ENCODE peak calls at places on chromosomes 7 and 10, in nine cellular contexts. C is CD8-positive, alpha-beta memory T cell; E is HT-29; U is COLO829; B is RPMI8226; F is naive thymus-derived CD8-positive, alpha-beta T cell; V is COR-L47; R is ELR; W is activated naive CD4-positive, alpha-beta T cell treated with anti-CD3 and anti-CD28 coated beads, Interleukin-2, amount 50 U/mL, for 16 hours. A is an unnamed sample.
A peak's percentile ranks its signal among the peaks of the same experiment; 100 is the strongest.

GRCh38 chr7:1087952-1088920 is at the start of gene GPER1:
- DNase-seq in V (no peak), R (peak; percentile 20), C (no peak), F (no peak), E (peak; percentile 65), B (peak; percentile 8), W (no peak), U (peak; percentile 75), A (no peak)

GRCh38 chr10:25907247-25907646 is 26.8 kb upstream of the MYO3A start:
- DNase-seq in B (no peak), W (no peak), R (no peak), F (no peak), C (no peak), V (no peak), E (no peak), U (no peak), A (no peak)

GRCh38 chr7:152853236-152853635 is 93.7 kb downstream of the ACTR3B start:
- DNase-seq in C (no peak), R (no peak), E (no peak), V (no peak), U (no peak), B (no peak), W (no peak), F (no peak), A (no peak)

GRCh38 chr7:31595390-31595789 is 81.5 kb downstream of the ITPRID1 start:
- DNase-seq in C (no peak), F (no peak), U (no peak), E (no peak), R (no peak), W (no peak), V (no peak), B (no peak), A (no peak)

GRCh38 chr7:13181221-13181620 is 493.8 kb downstream of the ARL4A start:
- DNase-seq in C (no peak), V (peak; percentile 1), W (no peak), U (no peak), E (no peak), F (no peak), R (peak; percentile 25), B (no peak), A (no peak)

GRCh38 chr10:53601260-53601875 is 828.8 kb upstream of the MBL2 start:
- DNase-seq in V (peak; percentile 35), B (peak; percentile 25), W (no peak), E (peak; percentile 50), F (no peak), C (no peak), U (peak; percentile 1), R (peak; percentile 52), A (peak; percentile 16)

GRCh38 chr10:13950543-13950939 is 363.8 kb downstream of the PRPF18 start:
- DNase-seq in E (no peak), B (no peak), C (no peak), V (no peak), R (peak; percentile 17), W (no peak), U (no peak), F (no peak), A (no peak)

GRCh38 chr7:150003304-150003810 is 129.6 kb downstream of the ATP6V0E2 start:
- DNase-seq in U (no peak), C (no peak), E (no peak), F (no peak), R (no peak), V (no peak), W (no peak), B (no peak), A (no peak)

GRCh38 chr10:52092390-52092789 is 221.7 kb upstream of the DKK1 start:
- DNase-seq in U (no peak), F (no peak), R (no peak), B (no peak), E (no peak), W (no peak), C (no peak), V (no peak), A (no peak)

GRCh38 chr7:129298268-129298893 is 73.6 kb downstream of the AHCYL2 start:
- DNase-seq in F (peak; percentile 30), W (peak; percentile 49), C (peak; percentile 27), V (peak; percentile 16), U (peak; percentile 77), R (peak; percentile 59), B (peak; percentile 66), E (peak; percentile 70), A (peak; percentile 25)

GRCh38 chr7:47449810-47450586 is 131.9 kb downstream of the TNS3 start:
- DNase-seq in C (no peak), B (no peak), E (no peak), R (peak; percentile 68), F (no peak), W (no peak), V (no peak), U (no peak), A (no peak)

GRCh38 chr10:99672884-99673283 is 13.6 kb downstream of the ENTPD7 start:
- DNase-seq in F (no peak), V (no peak), B (no peak), C (no peak), U (no peak), R (peak; percentile 71), W (no peak), E (no peak), A (peak; percentile 82)

GRCh38 chr7:149748223-149748874 is 25.0 kb downstream of the ZNF467 start:
- DNase-seq in E (no peak), V (no peak), C (no peak), F (no peak), B (peak; percentile 47), U (no peak), R (no peak), W (no peak), A (no peak)

GRCh38 chr7:10122573-10123100 is 851.0 kb upstream of the PHF14 start:
- DNase-seq in C (no peak), F (no peak), V (no peak), R (no peak), E (no peak), W (no peak), U (peak; percentile 86), B (no peak), A (no peak)

GRCh38 chr7:100475549-100475948 is 3.5 kb downstream of the TSC22D4 start:
- DNase-seq in B (no peak), E (no peak), F (peak; percentile 29), C (no peak), R (no peak), U (no peak), V (no peak), W (peak; percentile 34), A (no peak)

GRCh38 chr7:36264123-36264916 is 111.3 kb downstream of the EEPD1 start:
- DNase-seq in V (no peak), C (no peak), B (peak; percentile 51), W (no peak), E (no peak), U (no peak), F (no peak), R (no peak), A (no peak)

GRCh38 chr7:75729851-75730274 is 8.9 kb downstream of the HIP1 start:
- DNase-seq in W (no peak), R (no peak), E (no peak), U (no peak), F (no peak), B (no peak), V (no peak), C (no peak), A (no peak)

GRCh38 chr7:28732037-28732869 is 225.9 kb downstream of the TRIL start:
- DNase-seq in V (peak; percentile 27), W (no peak), F (no peak), R (peak; percentile 31), E (no peak), C (no peak), U (no peak), B (no peak), A (no peak)

GRCh38 chr10:82796510-82796909 is 921.5 kb downstream of the NRG3 start:
- DNase-seq in U (no peak), B (no peak), F (no peak), W (no peak), C (no peak), R (peak; percentile 33), V (no peak), E (peak; percentile 12), A (no peak)

GRCh38 chr7:81618400-81619014 is 151.3 kb downstream of the HGF start:
- DNase-seq in B (no peak), R (peak; percentile 93), U (peak; percentile 63), E (peak; percentile 33), V (no peak), F (no peak), W (no peak), C (no peak), A (peak; percentile 92)

GRCh38 chr10:45463244-45464116 is 89.5 kb downstream of the ALOX5 start:
- DNase-seq in U (no peak), F (no peak), B (no peak), C (no peak), W (no peak), R (no peak), E (no peak), V (no peak), A (no peak)

GRCh38 chr7:128304212-128304611 is 39.5 kb downstream of the RBM28 start:
- DNase-seq in F (no peak), V (no peak), B (no peak), C (no peak), W (no peak), U (peak; percentile 93), R (no peak), E (no peak), A (peak; percentile 43)

GRCh38 chr7:35533877-35534276 is 161.1 kb downstream of the HERPUD2 start:
- DNase-seq in F (no peak), W (no peak), E (no peak), R (no peak), C (no peak), B (no peak), U (no peak), V (no peak), A (no peak)

GRCh38 chr7:98641646-98642489 is 24.8 kb downstream of the NPTX2 start:
- DNase-seq in V (no peak), U (peak; percentile 43), C (no peak), B (peak; percentile 93), F (no peak), W (no peak), E (no peak), R (no peak), A (no peak)

GRCh38 chr7:140273417-140273816 is 96.6 kb upstream of the KDM7A start:
- DNase-seq in F (no peak), R (no peak), E (no peak), B (no peak), V (no peak), U (no peak), C (no peak), W (no peak), A (no peak)

GRCh38 chr10:103259989-103260388 is 14.3 kb downstream of the RPEL1 start:
- DNase-seq in E (no peak), C (no peak), R (no peak), U (no peak), W (no peak), V (no peak), B (no peak), F (no peak), A (no peak)

GRCh38 chr7:2202901-2203550 is 29.7 kb downstream of the MAD1L1 start:
- DNase-seq in R (no peak), C (no peak), B (no peak), V (no peak), E (no peak), W (no peak), U (no peak), F (no peak), A (no peak)

GRCh38 chr10:96334888-96335526 is 23.8 kb downstream of the OPALIN start:
- DNase-seq in C (no peak), E (peak; percentile 50), U (peak; percentile 35), W (no peak), R (peak; percentile 51), V (no peak), B (peak; percentile 5), F (peak; percentile 6), A (peak; percentile 9)

GRCh38 chr7:120806669-120807068 is 51.3 kb downstream of the TSPAN12 start:
- DNase-seq in F (no peak), V (no peak), W (no peak), U (no peak), C (no peak), E (no peak), R (no peak), B (no peak), A (no peak)

GRCh38 chr10:12081470-12081869 is 12.7 kb downstream of the DHTKD1 start:
- DNase-seq in V (no peak), C (no peak), U (no peak), F (no peak), W (no peak), E (no peak), B (no peak), R (no peak), A (no peak)

GRCh38 chr10:124010024-124010423 is 83.4 kb downstream of the CHST15 start:
- DNase-seq in F (no peak), E (no peak), B (no peak), U (no peak), V (no peak), C (no peak), R (no peak), W (no peak), A (no peak)